ENCODE peak calls at places on chromosomes 1 and 21, in four cellular contexts. One of them, this sample, is unnamed.

GRCh38 chr1:219555031-219555667 is 57.8 kb downstream of the ZC3H11B start:
- DNase-seq in esophagus squamous epithelium: no peak
- DNase-seq in Peyer's patch: no peak
- DNase-seq in GM12878: no peak
- DNase-seq in this sample: no peak

GRCh38 chr1:85884372-85885035 is 176.3 kb upstream of the ZNHIT6 start:
- DNase-seq in esophagus squamous epithelium: no peak
- DNase-seq in GM12878: no peak
- DNase-seq in Peyer's patch: no peak
- DNase-seq in this sample: no peak

GRCh38 chr21:26093094-26093493 is 77.5 kb downstream of the APP start:
- DNase-seq in esophagus squamous epithelium: no peak
- DNase-seq in GM12878: no peak
- DNase-seq in Peyer's patch: no peak
- DNase-seq in this sample: no peak

GRCh38 chr1:93844262-93845045 is 34.6 kb downstream of the DNTTIP2 start:
- DNase-seq in Peyer's patch: peak
- DNase-seq in esophagus squamous epithelium: no peak
- DNase-seq in GM12878: peak
- DNase-seq in this sample: peak

GRCh38 chr21:16040601-16041000 is 310.8 kb downstream of the USP25 start:
- DNase-seq in Peyer's patch: no peak
- DNase-seq in esophagus squamous epithelium: no peak
- DNase-seq in GM12878: no peak
- DNase-seq in this sample: no peak

GRCh38 chr21:41507521-41508414 is at the start of gene TMPRSS2:
- DNase-seq in Peyer's patch: peak
- DNase-seq in esophagus squamous epithelium: no peak
- DNase-seq in GM12878: no peak
- DNase-seq in this sample: no peak

GRCh38 chr1:21956720-21957552 is 19.8 kb upstream of the HSPG2 start:
- DNase-seq in GM12878: no peak
- DNase-seq in Peyer's patch: peak
- DNase-seq in esophagus squamous epithelium: no peak
- DNase-seq in this sample: no peak

GRCh38 chr1:18667333-18667732 is 36.7 kb downstream of the PAX7 start:
- DNase-seq in esophagus squamous epithelium: no peak
- DNase-seq in GM12878: no peak
- DNase-seq in Peyer's patch: no peak
- DNase-seq in this sample: no peak

GRCh38 chr1:20037877-20038276 is 32.1 kb upstream of the PLA2G5 start:
- DNase-seq in esophagus squamous epithelium: no peak
- DNase-seq in Peyer's patch: no peak
- DNase-seq in GM12878: peak
- DNase-seq in this sample: no peak

GRCh38 chr1:215292906-215293305 is 210.4 kb downstream of the KCNK2 start:
- DNase-seq in Peyer's patch: no peak
- DNase-seq in GM12878: no peak
- DNase-seq in esophagus squamous epithelium: no peak
- DNase-seq in this sample: no peak

GRCh38 chr1:67103548-67103947 is 31.2 kb downstream of the C1orf141 start:
- DNase-seq in esophagus squamous epithelium: no peak
- DNase-seq in Peyer's patch: no peak
- DNase-seq in GM12878: no peak
- DNase-seq in this sample: no peak

GRCh38 chr1:119147626-119148180 is 7.2 kb upstream of the WARS2 start:
- DNase-seq in esophagus squamous epithelium: no peak
- DNase-seq in Peyer's patch: no peak
- DNase-seq in GM12878: no peak
- DNase-seq in this sample: no peak

GRCh38 chr1:30933874-30934252 is 25.3 kb upstream of the SDC3 start:
- DNase-seq in esophagus squamous epithelium: no peak
- DNase-seq in Peyer's patch: no peak
- DNase-seq in GM12878: no peak
- DNase-seq in this sample: no peak

GRCh38 chr1:234478481-234479309 is at the start of gene TARBP1:
- DNase-seq in GM12878: no peak
- DNase-seq in Peyer's patch: peak
- DNase-seq in esophagus squamous epithelium: no peak
- DNase-seq in this sample: peak
- TF ChIP-seq POLR2A in GM12878: peak
- TF ChIP-seq POLR2A in Peyer's patch: peak
- TF ChIP-seq POLR2A in esophagus squamous epithelium: peak
- TF ChIP-seq POLR2A in this sample: peak

DNA sequence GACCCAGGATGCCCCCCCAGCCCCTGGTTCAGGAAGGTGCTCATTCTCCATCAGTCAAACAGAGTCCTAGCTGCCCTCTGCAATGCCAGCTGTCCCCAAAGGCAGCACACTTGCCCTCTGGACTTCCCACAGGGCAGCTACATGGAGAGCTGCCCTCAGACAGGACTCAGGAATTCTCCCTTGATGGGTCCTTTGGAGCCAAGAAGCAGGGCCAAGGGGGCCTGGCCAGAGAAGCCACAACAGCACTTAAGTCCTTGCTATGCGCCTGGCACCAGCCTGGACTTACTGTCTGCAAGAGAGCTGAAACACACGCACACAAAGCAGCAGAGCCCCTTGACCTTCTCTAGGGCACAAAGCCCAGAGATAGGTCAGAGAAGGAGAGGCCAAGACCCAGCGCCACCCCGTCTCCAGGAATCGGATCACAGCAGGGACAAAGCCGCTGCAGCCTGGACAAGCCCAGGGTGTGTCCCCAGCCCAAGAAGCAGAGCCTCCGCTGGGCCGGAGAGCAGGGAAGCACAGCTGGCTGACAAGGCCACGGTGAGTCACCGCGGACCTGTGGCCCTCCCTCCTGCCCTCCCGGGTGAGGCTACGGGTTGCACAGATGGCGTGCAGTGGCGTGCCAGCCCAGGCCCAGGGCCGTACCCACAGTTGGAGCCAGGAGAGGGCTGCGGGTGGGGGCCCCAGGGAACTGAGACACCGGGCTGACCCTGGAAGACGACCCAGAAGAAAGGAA is 1.7 kb downstream of the WNT9A start:
- DNase-seq in GM12878: no peak
- DNase-seq in esophagus squamous epithelium: no peak
- DNase-seq in Peyer's patch: peak
- DNase-seq in this sample: no peak
- TF ChIP-seq POLR2A in GM12878: no peak
- TF ChIP-seq POLR2A in esophagus squamous epithelium: no peak
- TF ChIP-seq POLR2A in Peyer's patch: no peak
- TF ChIP-seq POLR2A in this sample: no peak

GRCh38 chr21:38911523-38912354 is 106.0 kb downstream of the ETS2 start:
- DNase-seq in GM12878: no peak
- DNase-seq in esophagus squamous epithelium: no peak
- DNase-seq in Peyer's patch: peak
- DNase-seq in this sample: no peak
- TF ChIP-seq POLR2A in GM12878: no peak
- TF ChIP-seq POLR2A in esophagus squamous epithelium: no peak
- TF ChIP-seq POLR2A in Peyer's patch: no peak
- TF ChIP-seq POLR2A in this sample: no peak

DNA sequence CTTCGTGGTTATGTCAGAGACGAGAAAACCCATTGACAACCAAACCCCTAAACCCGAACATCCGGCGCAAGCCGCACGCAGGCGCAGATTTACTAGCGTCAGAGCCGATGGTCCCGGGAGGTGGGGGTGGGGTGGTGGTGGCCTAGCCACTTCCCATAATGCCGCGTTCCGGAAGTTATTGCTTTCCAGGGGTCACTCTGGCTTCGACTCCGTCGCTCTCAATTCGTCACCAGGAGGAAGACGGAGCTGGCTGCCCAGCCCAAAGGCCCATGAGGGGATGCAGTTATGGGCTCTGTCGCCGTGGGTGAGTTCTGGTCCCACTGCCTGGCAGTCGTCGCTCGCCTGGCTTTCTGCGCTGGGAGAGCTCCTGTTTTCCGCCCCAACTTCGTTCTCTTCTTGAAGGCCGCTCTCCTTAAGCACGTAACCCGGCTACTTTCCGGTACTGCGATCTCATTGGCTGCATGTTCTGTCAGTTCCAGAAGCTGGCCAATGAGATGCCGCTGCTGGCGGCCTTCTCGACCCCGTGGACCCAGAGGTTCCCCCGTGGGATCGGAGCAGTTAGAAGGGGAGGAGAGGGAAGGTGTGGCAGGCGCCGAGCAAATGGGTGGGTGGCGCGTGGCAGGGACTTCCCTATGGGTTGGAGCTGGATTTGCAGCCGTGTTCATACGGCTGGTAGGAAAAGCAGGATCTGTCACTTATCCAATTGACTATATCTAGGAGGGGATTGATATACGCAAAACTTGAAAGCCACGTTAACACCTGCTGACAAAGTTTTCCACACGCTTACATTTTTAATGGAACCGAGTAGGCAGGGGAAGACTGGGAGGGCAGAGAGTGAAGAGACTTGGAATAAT is at the start of gene USP16:
- DNase-seq in esophagus squamous epithelium: peak
- DNase-seq in GM12878: peak
- DNase-seq in Peyer's patch: peak
- DNase-seq in this sample: peak
- TF ChIP-seq POLR2A in esophagus squamous epithelium: peak
- TF ChIP-seq POLR2A in GM12878: peak
- TF ChIP-seq POLR2A in Peyer's patch: peak
- TF ChIP-seq POLR2A in this sample: peak

DNA sequence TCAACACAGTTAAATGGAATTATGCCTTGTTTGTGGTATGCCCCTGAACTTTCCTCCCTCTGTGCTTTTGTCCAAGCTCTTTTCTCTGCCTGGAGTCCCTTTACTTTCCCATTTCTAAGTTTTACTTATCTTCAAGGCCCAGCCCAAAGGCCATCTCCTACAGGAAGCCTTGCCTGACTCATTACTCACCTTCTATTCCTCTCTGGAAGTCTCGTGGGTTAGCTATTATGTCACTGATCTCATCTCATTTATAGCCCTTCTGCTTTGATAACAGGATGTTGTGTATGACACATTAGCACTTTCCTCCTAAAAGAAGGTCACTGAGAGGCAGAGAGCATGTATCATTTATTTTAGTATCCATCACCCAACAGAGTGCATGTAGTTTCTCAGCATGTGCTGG is 78.8 kb upstream of the CD1D start:
- DNase-seq in GM12878: no peak
- DNase-seq in Peyer's patch: peak
- DNase-seq in esophagus squamous epithelium: no peak
- DNase-seq in this sample: no peak
- TF ChIP-seq POLR2A in GM12878: no peak
- TF ChIP-seq POLR2A in Peyer's patch: no peak
- TF ChIP-seq POLR2A in esophagus squamous epithelium: no peak
- TF ChIP-seq POLR2A in this sample: no peak

GRCh38 chr21:45075606-45076244 is 1.3 kb downstream of the ADARB1 start:
- DNase-seq in esophagus squamous epithelium: no peak
- DNase-seq in Peyer's patch: no peak
- DNase-seq in GM12878: no peak
- DNase-seq in this sample: no peak

GRCh38 chr21:45072963-45073300 is 1.4 kb upstream of the ADARB1 start:
- DNase-seq in Peyer's patch: no peak
- DNase-seq in GM12878: no peak
- DNase-seq in esophagus squamous epithelium: no peak
- DNase-seq in this sample: no peak

GRCh38 chr21:45074818-45075605 is 632 bp downstream of the ADARB1 start:
- DNase-seq in GM12878: no peak
- DNase-seq in esophagus squamous epithelium: no peak
- DNase-seq in Peyer's patch: peak
- DNase-seq in this sample: no peak

GRCh38 chr21:45073301-45074047 is 906 bp upstream of the ADARB1 start:
- DNase-seq in esophagus squamous epithelium: no peak
- DNase-seq in GM12878: no peak
- DNase-seq in Peyer's patch: peak
- DNase-seq in this sample: no peak

GRCh38 chr21:45074048-45074817 is at the start of gene ADARB1:
- DNase-seq in esophagus squamous epithelium: no peak
- DNase-seq in Peyer's patch: peak
- DNase-seq in GM12878: no peak
- DNase-seq in this sample: peak
- TF ChIP-seq POLR2A in esophagus squamous epithelium: peak
- TF ChIP-seq POLR2A in Peyer's patch: peak
- TF ChIP-seq POLR2A in GM12878: peak
- TF ChIP-seq POLR2A in this sample: no peak

DNA sequence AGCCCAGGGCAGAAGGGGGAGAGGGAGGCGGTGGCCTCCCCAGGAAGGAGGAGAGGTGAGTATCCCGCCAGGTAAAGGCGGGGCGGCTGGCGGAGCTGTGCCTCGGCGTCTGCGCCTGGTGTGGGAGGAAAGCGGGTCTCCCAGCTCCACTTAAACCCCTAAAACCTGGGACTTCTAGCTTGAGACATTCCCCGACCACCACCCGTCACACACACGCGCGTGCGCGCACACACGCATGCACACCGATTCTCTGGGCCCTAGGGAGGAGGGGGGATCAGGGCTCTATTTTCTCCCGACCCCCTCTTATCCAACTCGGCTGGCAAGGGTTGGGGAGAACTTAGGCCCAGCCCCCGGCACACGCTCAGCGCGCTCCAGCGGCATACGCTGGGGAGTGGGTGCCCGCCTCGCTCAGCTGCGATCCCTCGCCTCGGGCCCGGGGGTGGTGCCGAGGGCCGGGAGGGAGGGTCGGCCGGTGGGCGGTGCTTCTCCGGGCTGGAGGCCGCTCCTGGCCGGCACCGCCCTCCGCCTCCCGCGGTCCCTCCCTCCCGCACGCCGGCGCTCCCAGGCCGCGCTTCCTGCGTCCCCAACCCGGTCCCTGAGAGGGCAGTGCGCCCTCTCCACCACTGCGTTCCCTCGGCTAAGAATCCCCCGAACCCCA is at the start of gene TMEM51:
- DNase-seq in esophagus squamous epithelium: no peak
- DNase-seq in Peyer's patch: peak
- DNase-seq in GM12878: no peak
- DNase-seq in this sample: peak
- TF ChIP-seq POLR2A in esophagus squamous epithelium: peak
- TF ChIP-seq POLR2A in Peyer's patch: no peak
- TF ChIP-seq POLR2A in GM12878: no peak
- TF ChIP-seq POLR2A in this sample: no peak